ENCODE peak calls at places on chromosomes 5 and 9, in seven cellular contexts. One of them, this sample, is unnamed.

GRCh38 chr5:37771731-37772130 is 68.1 kb downstream of the GDNF start:
- DNase-seq in adrenal gland: no peak
- DNase-seq in stimulated activated naive CD8-positive, alpha-beta T cell treated with anti-CD3 and anti-CD28 coated beads, Interleukin-15, Interleukin-2, amounts not matched to agents 100 U/mL and 50 U/mL, for 24 hours: no peak
- DNase-seq in WTC11: no peak
- DNase-seq in neuronal stem cell: no peak
- DNase-seq in GM03348: peak; percentile 87
- DNase-seq in M059J: peak; percentile 100
- DNase-seq in this sample: no peak

GRCh38 chr9:131397100-131397790 is 3.4 kb downstream of the PRRC2B start:
- DNase-seq in stimulated activated naive CD8-positive, alpha-beta T cell treated with anti-CD3 and anti-CD28 coated beads, Interleukin-15, Interleukin-2, amounts not matched to agents 100 U/mL and 50 U/mL, for 24 hours: no peak
- DNase-seq in M059J: peak; percentile 53
- DNase-seq in WTC11: no peak
- DNase-seq in adrenal gland: no peak
- DNase-seq in neuronal stem cell: no peak
- DNase-seq in GM03348: no peak
- DNase-seq in this sample: no peak

GRCh38 chr9:92846662-92847145 is 31.1 kb downstream of the ZNF484 start:
- DNase-seq in neuronal stem cell: no peak
- DNase-seq in GM03348: no peak
- DNase-seq in stimulated activated naive CD8-positive, alpha-beta T cell treated with anti-CD3 and anti-CD28 coated beads, Interleukin-15, Interleukin-2, amounts not matched to agents 100 U/mL and 50 U/mL, for 24 hours: no peak
- DNase-seq in adrenal gland: no peak
- DNase-seq in M059J: peak; percentile 3
- DNase-seq in WTC11: no peak
- DNase-seq in this sample: no peak

GRCh38 chr9:114003756-114004155 is 74.3 kb downstream of the AMBP start:
- DNase-seq in adrenal gland: peak; percentile 41
- DNase-seq in neuronal stem cell: no peak
- DNase-seq in M059J: no peak
- DNase-seq in WTC11: no peak
- DNase-seq in GM03348: no peak
- DNase-seq in stimulated activated naive CD8-positive, alpha-beta T cell treated with anti-CD3 and anti-CD28 coated beads, Interleukin-15, Interleukin-2, amounts not matched to agents 100 U/mL and 50 U/mL, for 24 hours: no peak
- DNase-seq in this sample: peak; percentile 78

GRCh38 chr9:22413884-22414283 is 32.7 kb upstream of the DMRTA1 start:
- DNase-seq in GM03348: no peak
- DNase-seq in adrenal gland: no peak
- DNase-seq in neuronal stem cell: no peak
- DNase-seq in WTC11: no peak
- DNase-seq in M059J: peak; percentile 79
- DNase-seq in stimulated activated naive CD8-positive, alpha-beta T cell treated with anti-CD3 and anti-CD28 coated beads, Interleukin-15, Interleukin-2, amounts not matched to agents 100 U/mL and 50 U/mL, for 24 hours: no peak
- DNase-seq in this sample: no peak

GRCh38 chr9:97940233-97940632 is 2.3 kb upstream of the HEMGN start:
- DNase-seq in M059J: no peak
- DNase-seq in stimulated activated naive CD8-positive, alpha-beta T cell treated with anti-CD3 and anti-CD28 coated beads, Interleukin-15, Interleukin-2, amounts not matched to agents 100 U/mL and 50 U/mL, for 24 hours: no peak
- DNase-seq in WTC11: no peak
- DNase-seq in adrenal gland: no peak
- DNase-seq in GM03348: no peak
- DNase-seq in neuronal stem cell: no peak
- DNase-seq in this sample: no peak

GRCh38 chr9:81086421-81086820 is 602.9 kb downstream of the TLE1 start:
- DNase-seq in GM03348: no peak
- DNase-seq in adrenal gland: no peak
- DNase-seq in M059J: no peak
- DNase-seq in WTC11: no peak
- DNase-seq in stimulated activated naive CD8-positive, alpha-beta T cell treated with anti-CD3 and anti-CD28 coated beads, Interleukin-15, Interleukin-2, amounts not matched to agents 100 U/mL and 50 U/mL, for 24 hours: no peak
- DNase-seq in neuronal stem cell: no peak
- DNase-seq in this sample: no peak

GRCh38 chr5:35815089-35815936 is 41.4 kb upstream of the IL7R start:
- DNase-seq in M059J: peak; percentile 47
- DNase-seq in stimulated activated naive CD8-positive, alpha-beta T cell treated with anti-CD3 and anti-CD28 coated beads, Interleukin-15, Interleukin-2, amounts not matched to agents 100 U/mL and 50 U/mL, for 24 hours: no peak
- DNase-seq in GM03348: no peak
- DNase-seq in adrenal gland: no peak
- DNase-seq in neuronal stem cell: no peak
- DNase-seq in WTC11: peak; percentile 30
- DNase-seq in this sample: peak; percentile 15

GRCh38 chr9:95313010-95313498 is 4.5 kb downstream of the FANCC start:
- DNase-seq in adrenal gland: peak; percentile 78
- DNase-seq in neuronal stem cell: no peak
- DNase-seq in stimulated activated naive CD8-positive, alpha-beta T cell treated with anti-CD3 and anti-CD28 coated beads, Interleukin-15, Interleukin-2, amounts not matched to agents 100 U/mL and 50 U/mL, for 24 hours: peak; percentile 23
- DNase-seq in M059J: peak; percentile 81
- DNase-seq in WTC11: peak; percentile 78
- DNase-seq in GM03348: peak; percentile 72
- DNase-seq in this sample: peak; percentile 89

GRCh38 chr9:127783111-127783621 is 2.7 kb upstream of the CDK9 start:
- DNase-seq in GM03348: no peak
- DNase-seq in M059J: no peak
- DNase-seq in adrenal gland: no peak
- DNase-seq in WTC11: peak; percentile 51
- DNase-seq in stimulated activated naive CD8-positive, alpha-beta T cell treated with anti-CD3 and anti-CD28 coated beads, Interleukin-15, Interleukin-2, amounts not matched to agents 100 U/mL and 50 U/mL, for 24 hours: peak; percentile 83
- DNase-seq in neuronal stem cell: no peak
- DNase-seq in this sample: no peak

GRCh38 chr9:81855538-81855937 is 72.7 kb upstream of the SPATA31D4 start:
- DNase-seq in stimulated activated naive CD8-positive, alpha-beta T cell treated with anti-CD3 and anti-CD28 coated beads, Interleukin-15, Interleukin-2, amounts not matched to agents 100 U/mL and 50 U/mL, for 24 hours: no peak
- DNase-seq in GM03348: no peak
- DNase-seq in adrenal gland: no peak
- DNase-seq in M059J: peak; percentile 72
- DNase-seq in neuronal stem cell: no peak
- DNase-seq in WTC11: no peak
- DNase-seq in this sample: no peak

GRCh38 chr9:114166606-114167572 is 11.6 kb downstream of the COL27A1 start:
- DNase-seq in neuronal stem cell: no peak
- DNase-seq in stimulated activated naive CD8-positive, alpha-beta T cell treated with anti-CD3 and anti-CD28 coated beads, Interleukin-15, Interleukin-2, amounts not matched to agents 100 U/mL and 50 U/mL, for 24 hours: no peak
- DNase-seq in GM03348: no peak
- DNase-seq in M059J: peak; percentile 28
- DNase-seq in adrenal gland: peak; percentile 64
- DNase-seq in WTC11: no peak
- DNase-seq in this sample: no peak

GRCh38 chr5:159576902-159577301 is 246.6 kb upstream of the IL12B start:
- DNase-seq in GM03348: no peak
- DNase-seq in stimulated activated naive CD8-positive, alpha-beta T cell treated with anti-CD3 and anti-CD28 coated beads, Interleukin-15, Interleukin-2, amounts not matched to agents 100 U/mL and 50 U/mL, for 24 hours: no peak
- DNase-seq in adrenal gland: no peak
- DNase-seq in M059J: no peak
- DNase-seq in neuronal stem cell: no peak
- DNase-seq in WTC11: no peak
- DNase-seq in this sample: no peak

GRCh38 chr9:82957526-82958379 is 105.2 kb downstream of the RASEF start:
- DNase-seq in GM03348: no peak
- DNase-seq in neuronal stem cell: no peak
- DNase-seq in M059J: peak; percentile 63
- DNase-seq in stimulated activated naive CD8-positive, alpha-beta T cell treated with anti-CD3 and anti-CD28 coated beads, Interleukin-15, Interleukin-2, amounts not matched to agents 100 U/mL and 50 U/mL, for 24 hours: no peak
- DNase-seq in WTC11: no peak
- DNase-seq in adrenal gland: no peak
- DNase-seq in this sample: peak; percentile 22

GRCh38 chr5:148684528-148684927 is 30.2 kb upstream of the HTR4 start:
- DNase-seq in stimulated activated naive CD8-positive, alpha-beta T cell treated with anti-CD3 and anti-CD28 coated beads, Interleukin-15, Interleukin-2, amounts not matched to agents 100 U/mL and 50 U/mL, for 24 hours: no peak
- DNase-seq in neuronal stem cell: no peak
- DNase-seq in adrenal gland: no peak
- DNase-seq in M059J: no peak
- DNase-seq in WTC11: no peak
- DNase-seq in GM03348: no peak
- DNase-seq in this sample: no peak

GRCh38 chr9:126724226-126724625 is 80.6 kb upstream of the ZBTB43 start:
- DNase-seq in GM03348: no peak
- DNase-seq in adrenal gland: no peak
- DNase-seq in WTC11: no peak
- DNase-seq in stimulated activated naive CD8-positive, alpha-beta T cell treated with anti-CD3 and anti-CD28 coated beads, Interleukin-15, Interleukin-2, amounts not matched to agents 100 U/mL and 50 U/mL, for 24 hours: no peak
- DNase-seq in neuronal stem cell: no peak
- DNase-seq in M059J: peak; percentile 61
- DNase-seq in this sample: no peak

This sample was measured in cerebellar cortex.